ENCODE peak calls at places on chromosomes 1 and 21, in ten cellular contexts. R, J, W, G, E, F, V, P, X and K are unnamed samples.

GRCh38 chr1:153805042-153805745 is 30.0 kb downstream of the SLC27A3 start:
- DNase-seq in F (peak; percentile 89), W (peak; percentile 21), P (no peak), V (peak; percentile 24), J (peak; percentile 55), X (peak; percentile 89), R (no peak), E (peak; percentile 89), G (peak; percentile 54), K (no peak)

GRCh38 chr1:63323866-63324778 is 1.8 kb downstream of the FOXD3 start:
- DNase-seq in J (no peak), R (peak; percentile 4), X (no peak), W (no peak), V (no peak), P (peak; percentile 49), F (no peak), G (no peak), E (no peak), K (no peak)

GRCh38 chr1:207868252-207868768 is 42.6 kb downstream of the CD34 start:
- DNase-seq in E (peak; percentile 24), F (no peak), V (no peak), W (no peak), R (no peak), X (peak; percentile 37), J (peak; percentile 53), P (peak; percentile 38), G (no peak), K (no peak)

GRCh38 chr1:4767308-4767707 is 112.9 kb downstream of the AJAP1 start:
- DNase-seq in E (no peak), J (no peak), V (no peak), G (no peak), F (no peak), W (no peak), P (no peak), X (no peak), R (no peak), K (no peak)

GRCh38 chr1:40059292-40059959 is 18.9 kb downstream of the CAP1 start:
- DNase-seq in J (peak; percentile 33), G (no peak), E (peak; percentile 30), P (peak; percentile 53), V (no peak), X (no peak), R (no peak), W (no peak), F (peak; percentile 74), K (no peak)

GRCh38 chr1:8589571-8589970 is 227.9 kb downstream of the RERE start:
- DNase-seq in X (no peak), F (no peak), P (no peak), R (no peak), G (no peak), E (no peak), W (no peak), V (no peak), J (no peak), K (no peak)

GRCh38 chr1:3803905-3804626 is 7.8 kb upstream of the LRRC47 start:
- DNase-seq in R (no peak), J (no peak), P (no peak), V (no peak), E (no peak), F (no peak), G (no peak), X (no peak), W (no peak), K (no peak)

GRCh38 chr1:86648255-86648654 is 56.1 kb upstream of the SH3GLB1 start:
- DNase-seq in E (peak; percentile 82), V (peak; percentile 29), X (no peak), F (no peak), J (peak; percentile 72), G (peak; percentile 2), R (no peak), P (no peak), W (peak; percentile 15), K (no peak)

GRCh38 chr1:88741413-88741812 is 57.3 kb downstream of the PKN2 start:
- DNase-seq in P (no peak), E (peak; percentile 65), R (no peak), V (no peak), F (no peak), W (no peak), J (peak; percentile 20), G (no peak), X (no peak), K (no peak)

GRCh38 chr1:29485096-29485925 is 249.0 kb downstream of the PTPRU start:
- DNase-seq in F (no peak), X (no peak), V (no peak), J (no peak), G (no peak), E (no peak), W (no peak), R (no peak), P (no peak), K (no peak)

DNA sequence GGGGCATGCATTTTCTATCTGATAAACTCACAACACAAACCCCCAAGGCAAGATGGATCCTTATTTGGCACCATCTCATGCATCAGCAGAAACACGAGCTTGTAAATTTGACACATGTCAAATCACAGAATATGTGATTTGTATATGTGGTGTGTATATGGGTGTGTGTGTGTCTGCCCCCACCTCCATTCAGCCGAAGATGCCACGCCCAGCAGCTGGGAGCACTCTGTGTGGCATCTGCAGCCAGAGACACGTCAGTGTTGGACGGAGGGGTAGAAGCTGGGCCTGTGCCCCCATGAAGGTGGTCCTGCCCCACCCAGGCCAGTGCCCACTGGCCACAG is 108.4 kb downstream of the CAPN8 start:
- DNase-seq in F (no peak), J (no peak), X (no peak), W (no peak), P (no peak), G (no peak), R (no peak), E (no peak), V (no peak), K (no peak)
- TF ChIP-seq CTCF in F (no peak), J (no peak), X (no peak), W (no peak), P (no peak), G (no peak), R (no peak), E (no peak), V (no peak), K (no peak)

GRCh38 chr21:35926003-35926541 is 134.3 kb downstream of the SETD4 start:
- DNase-seq in G (no peak), E (no peak), V (no peak), F (no peak), R (no peak), W (no peak), X (no peak), P (no peak), J (no peak), K (no peak)

GRCh38 chr21:35923971-35924370 is 136.4 kb downstream of the SETD4 start:
- DNase-seq in X (no peak), R (no peak), P (no peak), V (no peak), E (no peak), W (no peak), J (no peak), F (no peak), G (no peak), K (no peak)

GRCh38 chr21:35922618-35923017 is 137.7 kb downstream of the SETD4 start:
- DNase-seq in G (no peak), W (no peak), F (no peak), J (no peak), R (no peak), P (no peak), V (no peak), X (no peak), E (peak; percentile 32), K (no peak)

GRCh38 chr21:35925497-35925896 is 134.8 kb downstream of the SETD4 start:
- DNase-seq in F (no peak), G (no peak), R (no peak), J (peak; percentile 16), V (peak; percentile 72), E (peak; percentile 58), P (no peak), X (no peak), W (no peak), K (peak; percentile 36)

GRCh38 chr21:35924714-35925301 is 135.5 kb downstream of the SETD4 start:
- DNase-seq in R (no peak), X (no peak), W (peak; percentile 77), J (no peak), F (no peak), V (peak; percentile 94), G (no peak), E (peak; percentile 93), P (no peak), K (no peak)
- TF ChIP-seq CTCF in R (no peak), X (no peak), W (no peak), J (no peak), F (no peak), V (no peak), G (no peak), E (no peak), P (no peak), K (no peak)

GRCh38 chr1:157356611-157357010 is 195.7 kb downstream of the FCRL5 start:
- DNase-seq in E (no peak), G (no peak), P (no peak), V (no peak), J (no peak), F (no peak), R (no peak), W (no peak), X (no peak), K (no peak)
- TF ChIP-seq CTCF in E (no peak), G (no peak), P (no peak), V (no peak), J (no peak), F (no peak), R (no peak), W (no peak), X (no peak), K (no peak)

GRCh38 chr21:32653326-32653901 is 41.2 kb upstream of the CFAP298 start:
- DNase-seq in R (no peak), X (peak; percentile 26), P (peak; percentile 40), W (no peak), F (peak; percentile 29), G (no peak), J (peak; percentile 35), E (peak; percentile 19), V (peak; percentile 3), K (no peak)
- TF ChIP-seq CTCF in R (peak; percentile 76), X (peak; percentile 62), P (peak; percentile 43), W (peak; percentile 60), F (peak; percentile 59), G (peak; percentile 67), J (peak; percentile 55), E (peak; percentile 59), V (peak; percentile 65), K (peak; percentile 45)

GRCh38 chr1:48228156-48228555 is 5.6 kb downstream of the SLC5A9 start:
- DNase-seq in G (no peak), J (no peak), E (no peak), R (no peak), X (no peak), P (peak; percentile 72), W (no peak), F (no peak), V (no peak), K (no peak)
- TF ChIP-seq CTCF in G (no peak), J (no peak), E (peak; percentile 6), R (peak; percentile 23), X (no peak), P (no peak), W (no peak), F (no peak), V (peak; percentile 13), K (no peak)